ENCODE peak calls at places on chromosomes 4 and X, in nine cellular contexts. N is left lung, C is upper lobe of right lung, V is IMR-90, H is fibroblast of lung, O is HCT116, X is spleen, U is Peyer's patch, A is A673. T is an unnamed sample. For H3K27me3 and H3K4me1, the result is how much of the 10 kb centered on the place peaks cover.

GRCh38 chr4:70711599-70711998 is 10.2 kb upstream of the RUFY3 start:
- DNase-seq in N (no peak), C (no peak), V (no peak), H (no peak), O (no peak), X (no peak), U (no peak), A (no peak), T (no peak)

GRCh38 chr4:106201373-106201772 is 114.6 kb downstream of the TBCK start:
- DNase-seq in N (no peak), C (no peak), V (peak), H (peak), O (no peak), X (no peak), U (no peak), A (peak), T (no peak)

GRCh38 chr4:48902266-48902665 is 4.3 kb downstream of the OCIAD2 start:
- DNase-seq in N (no peak), C (no peak), V (peak), H (peak), O (no peak), X (no peak), U (no peak), A (peak), T (no peak)

GRCh38 chrX:35786271-35786670 is 11.9 kb upstream of the MAGEB16 start:
- DNase-seq in N (no peak), C (no peak), V (no peak), H (no peak), O (no peak), X (no peak), U (no peak), A (no peak), T (no peak)

GRCh38 chrX:2627272-2627867 is 63.7 kb upstream of the CD99 start:
- DNase-seq in N (no peak), C (no peak), V (peak), H (peak), O (peak), X (no peak), U (no peak), A (peak), T (no peak)

GRCh38 chrX:110180928-110181310 is 137.0 kb downstream of the AMMECR1 start:
- DNase-seq in N (no peak), C (no peak), V (peak), H (peak), O (peak), X (no peak), U (no peak), A (peak), T (no peak)

GRCh38 chr4:84176061-84176460 is 323.0 kb downstream of the NKX6-1 start:
- DNase-seq in N (no peak), C (no peak), V (no peak), H (no peak), O (no peak), X (no peak), U (no peak), A (no peak), T (no peak)

GRCh38 chr4:20028694-20029093 is 223.0 kb upstream of the SLIT2 start:
- DNase-seq in N (no peak), C (no peak), V (peak), H (peak), O (peak), X (no peak), U (no peak), A (no peak), T (no peak)

GRCh38 chrX:2692221-2693122 is 1.4 kb downstream of the CD99 start:
- DNase-seq in N (no peak), C (no peak), V (peak), H (peak), O (no peak), X (peak), U (peak), A (no peak), T (peak)

GRCh38 chr4:1956631-1957030 is 52.1 kb downstream of the NELFA start:
- DNase-seq in N (no peak), C (no peak), V (no peak), H (no peak), O (no peak), X (peak), U (no peak), A (no peak), T (no peak)

GRCh38 chrX:79259073-79259689 is 108.0 kb downstream of the ITM2A start:
- DNase-seq in N (no peak), C (no peak), V (no peak), H (no peak), O (no peak), X (no peak), U (no peak), A (peak), T (no peak)

GRCh38 chr4:35465096-35465495 is 779.2 kb downstream of the ARAP2 start:
- DNase-seq in N (no peak), C (no peak), V (no peak), H (no peak), O (no peak), X (no peak), U (no peak), A (no peak), T (no peak)
- H3K27me3 ChIP-seq in N (under half), C (under half), V (under half), H (under half), O (under half), X (under half), U (under half), A (under half), T (under half)

DNA sequence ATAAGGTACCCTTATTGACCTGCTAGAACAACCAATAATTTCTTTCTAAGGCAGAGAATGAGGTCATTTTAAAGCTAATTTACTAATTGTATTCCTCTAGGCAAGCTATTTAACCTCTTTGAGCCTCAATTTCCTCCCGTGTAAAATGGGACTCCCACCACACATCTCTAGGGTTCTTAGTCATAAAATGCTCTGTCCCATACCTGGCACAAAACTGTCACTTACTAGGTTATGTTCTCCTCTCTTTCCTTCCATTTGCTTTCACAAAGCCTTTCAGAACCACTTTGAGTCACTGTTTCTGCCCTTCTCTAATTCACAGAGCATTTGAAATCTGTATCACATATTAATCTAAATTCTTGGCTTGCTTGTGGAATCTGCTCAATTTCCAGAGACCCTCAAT is 2.4 kb upstream of the GPR82 start:
- DNase-seq in N (no peak), C (no peak), V (no peak), H (no peak), O (no peak), X (no peak), U (no peak), A (no peak), T (no peak)
- H3K4me1 ChIP-seq in N (under half), C (under half), V (under half), H (under half), O (under half), X (under half), U (under half), A (under half), T (under half)

DNA sequence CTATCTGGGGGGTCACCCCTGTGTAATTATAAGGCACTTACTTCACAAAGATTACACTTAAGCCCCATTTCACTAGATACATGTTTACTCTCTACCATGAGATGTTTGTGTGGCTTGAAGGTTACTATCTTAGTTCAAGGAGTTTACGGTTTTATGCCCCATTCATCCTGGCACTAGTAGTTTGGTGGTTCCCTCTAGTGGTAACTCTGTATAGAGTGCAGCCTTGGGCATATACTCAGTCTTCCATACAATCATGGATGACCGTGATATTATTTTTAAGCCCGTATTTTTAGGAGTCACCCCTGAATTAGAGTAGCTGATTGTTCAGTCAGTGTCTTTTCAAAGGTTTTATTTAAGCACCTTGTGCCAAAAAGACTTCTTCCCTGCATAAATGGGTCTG is 109.9 kb upstream of the FAM47C start:
- DNase-seq in N (no peak), C (no peak), V (peak), H (no peak), O (no peak), X (no peak), U (no peak), A (peak), T (no peak)
- TF ChIP-seq CTCF in N (no peak), C (peak), V (peak), H (no peak), O (peak), X (no peak), U (peak), A (peak), T (no peak)

GRCh38 chrX:39691724-39692123 is 406.0 kb downstream of the BCOR start:
- DNase-seq in N (no peak), C (no peak), V (no peak), H (no peak), O (no peak), X (no peak), U (no peak), A (no peak), T (no peak)

GRCh38 chrX:39688576-39689373 is 409.0 kb downstream of the BCOR start:
- DNase-seq in N (peak), C (peak), V (peak), H (peak), O (no peak), X (peak), U (peak), A (peak), T (no peak)

GRCh38 chrX:39688219-39688575 is 409.6 kb downstream of the BCOR start:
- DNase-seq in N (no peak), C (no peak), V (no peak), H (no peak), O (no peak), X (no peak), U (no peak), A (no peak), T (no peak)

GRCh38 chrX:39690541-39691415 is 407.0 kb downstream of the BCOR start:
- DNase-seq in N (no peak), C (no peak), V (no peak), H (no peak), O (no peak), X (no peak), U (no peak), A (no peak), T (no peak)

DNA sequence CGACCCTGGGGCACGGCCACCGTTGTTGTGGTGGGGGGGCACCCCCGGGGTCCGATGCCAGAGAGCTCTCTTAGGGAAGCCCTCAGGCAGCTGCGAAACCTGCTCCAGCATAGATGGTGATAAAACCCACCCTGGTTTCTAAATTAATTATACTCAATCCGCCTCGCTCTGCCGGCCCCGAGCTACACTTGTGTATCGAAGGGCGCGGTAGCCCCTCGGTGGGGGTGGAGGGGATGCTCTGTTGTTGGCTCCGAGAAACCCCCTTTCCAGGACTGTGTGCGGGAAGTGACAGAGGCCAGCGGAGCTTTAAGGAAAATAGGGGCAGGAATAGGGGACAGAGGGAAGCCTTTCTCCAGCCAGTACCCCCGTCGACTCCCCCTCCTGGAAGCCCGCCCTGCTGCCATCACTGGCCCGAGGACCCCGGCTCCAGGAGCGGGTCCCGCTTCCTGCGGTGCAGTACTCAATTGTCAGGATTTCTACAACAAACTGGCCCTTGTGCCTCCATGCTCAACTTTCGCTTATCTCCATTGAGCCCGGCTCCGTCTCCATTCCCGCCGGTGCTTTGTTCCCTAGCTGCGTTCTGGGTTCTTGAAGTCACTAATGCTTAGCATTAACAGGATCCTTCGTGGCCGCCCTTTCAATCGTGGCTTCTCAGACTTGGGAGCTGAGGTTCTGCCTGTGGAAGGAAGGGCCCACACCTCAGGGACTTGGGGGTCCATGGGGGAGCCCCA is 408.2 kb downstream of the BCOR start:
- DNase-seq in N (no peak), C (no peak), V (no peak), H (no peak), O (no peak), X (no peak), U (no peak), A (no peak), T (no peak)
- H3K27me3 ChIP-seq in N (under half), C (under half), V (under half), H (under half), O (under half), X (under half), U (under half), A (under half), T (under half)

GRCh38 chrX:115576676-115577075 is 15.7 kb downstream of the PLS3 start:
- DNase-seq in N (no peak), C (no peak), V (no peak), H (no peak), O (no peak), X (no peak), U (no peak), A (no peak), T (no peak)

GRCh38 chrX:115573172-115573571 is 12.2 kb downstream of the PLS3 start:
- DNase-seq in N (no peak), C (no peak), V (no peak), H (no peak), O (no peak), X (no peak), U (no peak), A (no peak), T (no peak)

GRCh38 chrX:115565888-115566287 is 4.9 kb downstream of the PLS3 start:
- DNase-seq in N (no peak), C (no peak), V (no peak), H (no peak), O (no peak), X (no peak), U (no peak), A (no peak), T (no peak)

DNA sequence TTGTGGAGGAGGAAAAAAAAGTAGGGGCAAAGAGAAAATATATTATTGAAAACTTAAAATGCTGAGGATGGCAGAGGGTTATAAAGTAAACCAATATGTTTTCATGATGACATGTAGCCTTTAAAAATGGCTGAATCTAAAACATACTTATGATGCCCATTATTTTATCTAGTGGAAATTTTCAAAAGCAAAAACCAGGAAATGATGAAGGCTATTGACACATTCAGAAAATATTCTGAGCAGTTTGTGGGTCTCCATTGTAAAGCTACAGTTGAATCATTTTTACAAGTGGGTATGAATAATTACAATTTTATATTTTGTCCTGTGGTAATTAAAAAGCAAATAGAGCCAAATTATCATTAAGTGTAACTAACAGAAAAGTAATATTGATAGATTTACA is 10.7 kb downstream of the PLS3 start:
- DNase-seq in N (no peak), C (no peak), V (peak), H (no peak), O (no peak), X (no peak), U (no peak), A (no peak), T (no peak)
- H3K4me1 ChIP-seq in N (under half), C (under half), V (under half), H (under half), O (under half), X (under half), U (under half), A (under half), T (under half)